ENCODE peak calls at places on chromosome 1, in six cellular contexts. Y is Peyer's patch, T is uterus, F is erythroblast, V is suprapubic skin, C is A549. Q is an unnamed sample.
A peak's percentile ranks its signal among the peaks of the same experiment; 100 is the strongest.

GRCh38 chr1:222928212-222928611 is 113.4 kb downstream of the DISP1 start:
- DNase-seq in T (no peak), C (no peak), Y (no peak), V (no peak), F (no peak), Q (no peak)

GRCh38 chr1:26277261-26277661 is 2.6 kb upstream of the SH3BGRL3 start:
- DNase-seq in Y (peak; percentile 63), C (no peak), V (no peak), T (no peak), F (no peak), Q (no peak)

GRCh38 chr1:150970818-150971582 is 3.6 kb downstream of the CERS2 start:
- DNase-seq in Y (peak; percentile 86), V (peak; percentile 90), C (no peak), T (peak; percentile 79), F (peak; percentile 26), Q (no peak)

GRCh38 chr1:26349196-26349885 is 4.6 kb downstream of the CRYBG2 start:
- DNase-seq in V (no peak), C (peak; percentile 33), Y (no peak), F (no peak), T (no peak), Q (peak; percentile 64)

GRCh38 chr1:110234691-110235090 is 24.6 kb downstream of the KCNC4 start:
- DNase-seq in F (peak; percentile 3), C (no peak), V (no peak), Y (no peak), T (no peak), Q (no peak)

GRCh38 chr1:233680000-233680399 is 66.1 kb downstream of the KCNK1 start:
- DNase-seq in T (no peak), C (no peak), F (no peak), V (no peak), Y (no peak), Q (no peak)

GRCh38 chr1:207248544-207249206 is 72.8 kb upstream of the CD55 start:
- DNase-seq in T (no peak), V (no peak), Y (no peak), C (no peak), F (no peak), Q (no peak)

GRCh38 chr1:228082975-228083870 is 715 bp downstream of the ARF1 start:
- DNase-seq in T (peak; percentile 62), V (no peak), C (no peak), Y (peak; percentile 76), F (peak; percentile 78), Q (no peak)

GRCh38 chr1:20727746-20728316 is 4.7 kb downstream of the SH2D5 start:
- DNase-seq in V (no peak), F (peak; percentile 30), Y (peak; percentile 52), C (no peak), T (no peak), Q (no peak)

GRCh38 chr1:176466514-176466913 is 3.5 kb downstream of the PAPPA2 start:
- DNase-seq in T (no peak), V (no peak), C (peak; percentile 19), F (peak; percentile 16), Y (no peak), Q (peak; percentile 3)

GRCh38 chr1:174397261-174397660 is 50.5 kb upstream of the GPR52 start:
- DNase-seq in F (no peak), Y (no peak), V (no peak), C (no peak), T (no peak), Q (no peak)

GRCh38 chr1:3219005-3219724 is 150.2 kb downstream of the PRDM16 start:
- DNase-seq in T (peak; percentile 41), Y (peak; percentile 69), F (no peak), C (peak; percentile 5), V (no peak), Q (no peak)

GRCh38 chr1:1980467-1981141 is 23.0 kb downstream of the CFAP74 start:
- DNase-seq in C (no peak), Y (no peak), F (no peak), T (no peak), V (no peak), Q (no peak)

DNA sequence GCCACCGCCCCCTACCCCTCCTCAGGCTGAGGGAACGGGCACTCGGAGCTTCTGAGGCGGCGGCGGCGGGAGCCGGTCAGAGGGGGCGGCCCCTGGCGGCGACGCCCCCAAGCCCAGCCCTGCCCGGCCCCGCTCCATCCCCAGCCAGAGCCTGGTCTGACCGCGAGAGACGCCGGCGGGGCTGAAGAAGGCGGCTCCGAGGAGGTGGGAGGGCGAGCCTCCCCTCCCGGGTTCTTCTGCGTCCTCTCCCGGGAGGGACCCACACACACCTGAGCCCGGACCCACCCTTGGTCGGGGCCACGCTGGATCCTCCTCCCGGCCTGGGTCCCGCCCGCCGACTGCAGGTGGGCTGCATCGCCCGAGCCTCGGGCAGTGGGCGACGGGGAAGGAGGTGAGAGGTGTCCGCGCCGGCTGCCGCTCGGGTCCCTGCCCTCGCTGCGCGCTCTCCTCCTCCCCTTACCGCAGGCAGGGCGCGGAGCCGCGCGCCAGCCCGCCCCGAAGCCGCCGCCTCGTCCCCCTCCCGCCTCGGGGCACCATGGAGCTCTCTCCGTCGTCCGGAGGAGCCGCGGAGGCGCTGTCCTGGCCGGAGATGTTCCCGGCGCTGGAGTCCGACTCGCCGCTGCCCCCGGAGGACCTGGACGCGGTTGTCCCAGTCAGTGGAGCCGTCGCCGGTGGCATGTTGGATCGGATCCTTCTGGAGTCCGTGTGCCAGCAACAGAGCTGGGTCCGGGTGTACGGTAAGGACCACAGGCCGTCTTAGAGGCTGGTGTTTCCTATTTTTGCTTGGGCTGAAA is at the start of gene RASAL2:
- DNase-seq in F (peak; percentile 78), T (peak; percentile 60), C (peak; percentile 82), Y (peak; percentile 82), V (peak; percentile 85), Q (peak; percentile 42)
- TF ChIP-seq POLR2A in F (no peak), T (peak; percentile 21), C (no peak), Y (peak; percentile 20), V (no peak), Q (no peak)

GRCh38 chr1:89523597-89524368 is 846 bp upstream of the LRRC8B start:
- DNase-seq in F (no peak), C (peak; percentile 18), V (no peak), Y (peak; percentile 45), T (peak; percentile 16), Q (no peak)

GRCh38 chr1:89527750-89528381 is 3.2 kb downstream of the LRRC8B start:
- DNase-seq in T (no peak), Y (no peak), F (no peak), C (no peak), V (no peak), Q (no peak)

GRCh38 chr1:89525169-89525855 is 683 bp downstream of the LRRC8B start:
- DNase-seq in Y (no peak), C (peak; percentile 41), T (no peak), F (peak; percentile 77), V (peak; percentile 79), Q (no peak)

GRCh38 chr1:89527256-89527655 is 2.6 kb downstream of the LRRC8B start:
- DNase-seq in F (no peak), V (no peak), T (no peak), C (no peak), Y (no peak), Q (no peak)

DNA sequence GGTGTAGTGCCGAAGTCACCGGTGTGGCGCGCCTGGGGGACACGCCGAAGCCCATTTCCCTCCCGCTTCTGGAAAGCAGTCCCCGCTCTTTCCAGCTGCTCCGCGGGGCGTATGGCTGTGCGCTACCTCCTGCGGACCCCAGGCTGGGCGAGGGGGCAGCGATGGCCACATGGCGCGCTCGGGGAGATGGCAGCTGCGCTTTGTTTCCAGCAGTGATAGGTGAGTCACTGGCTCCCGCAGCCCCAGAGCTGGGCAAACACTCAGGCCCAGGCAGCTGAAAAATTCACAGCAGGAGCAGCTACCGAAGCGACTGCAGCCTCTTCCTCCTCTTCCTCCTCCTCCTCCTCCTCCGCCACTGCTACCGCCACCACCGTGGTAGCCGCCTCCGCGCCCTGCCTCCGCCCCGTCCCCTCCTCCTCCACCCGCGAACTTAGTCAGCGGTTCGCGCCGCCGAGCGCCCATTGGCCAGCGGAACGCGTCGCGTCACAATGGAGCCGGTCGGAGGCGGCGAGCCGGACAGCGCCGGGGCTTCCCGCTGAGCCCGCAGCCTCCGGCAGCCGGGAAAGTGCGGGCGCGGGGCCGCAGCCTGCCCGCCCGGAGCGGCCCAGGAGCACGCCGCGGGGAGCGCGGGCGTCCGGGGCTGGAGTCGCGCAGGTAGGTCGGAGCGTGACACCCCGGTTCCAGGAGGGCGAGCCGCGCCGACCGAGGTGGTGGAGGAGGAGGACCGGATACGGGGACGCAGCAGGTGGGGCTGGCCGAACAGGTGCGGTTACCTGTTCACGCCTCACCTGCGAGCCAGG is at the start of gene LRRC8B:
- DNase-seq in Y (peak; percentile 96), T (peak; percentile 86), V (peak; percentile 95), F (peak; percentile 95), C (peak; percentile 67), Q (peak; percentile 73)
- TF ChIP-seq POLR2A in Y (peak; percentile 68), T (peak; percentile 90), V (no peak), F (peak; percentile 88), C (peak; percentile 84), Q (peak; percentile 60)

GRCh38 chr1:216766633-216767325 is 43.5 kb upstream of the ESRRG start:
- DNase-seq in V (no peak), F (peak; percentile 38), Y (no peak), T (no peak), C (no peak), Q (no peak)

GRCh38 chr1:216765346-216766300 is 42.4 kb upstream of the ESRRG start:
- DNase-seq in V (no peak), Y (no peak), F (no peak), T (no peak), C (no peak), Q (no peak)
- TF ChIP-seq POLR2A in V (no peak), Y (no peak), F (no peak), T (no peak), C (no peak), Q (no peak)

GRCh38 chr1:66925944-66926343 is 1.2 kb downstream of the MIER1 start:
- DNase-seq in F (peak; percentile 54), C (no peak), Y (no peak), T (no peak), V (no peak), Q (no peak)

GRCh38 chr1:66927528-66927927 is 2.7 kb downstream of the MIER1 start:
- DNase-seq in C (no peak), V (no peak), Y (no peak), F (peak; percentile 44), T (no peak), Q (no peak)

GRCh38 chr1:66925558-66925910 is 744 bp downstream of the MIER1 start:
- DNase-seq in F (no peak), V (no peak), C (no peak), T (no peak), Y (no peak), Q (no peak)

GRCh38 chr1:66929289-66929688 is 4.5 kb downstream of the MIER1 start:
- DNase-seq in C (no peak), V (no peak), T (no peak), Y (no peak), F (peak; percentile 59), Q (no peak)

DNA sequence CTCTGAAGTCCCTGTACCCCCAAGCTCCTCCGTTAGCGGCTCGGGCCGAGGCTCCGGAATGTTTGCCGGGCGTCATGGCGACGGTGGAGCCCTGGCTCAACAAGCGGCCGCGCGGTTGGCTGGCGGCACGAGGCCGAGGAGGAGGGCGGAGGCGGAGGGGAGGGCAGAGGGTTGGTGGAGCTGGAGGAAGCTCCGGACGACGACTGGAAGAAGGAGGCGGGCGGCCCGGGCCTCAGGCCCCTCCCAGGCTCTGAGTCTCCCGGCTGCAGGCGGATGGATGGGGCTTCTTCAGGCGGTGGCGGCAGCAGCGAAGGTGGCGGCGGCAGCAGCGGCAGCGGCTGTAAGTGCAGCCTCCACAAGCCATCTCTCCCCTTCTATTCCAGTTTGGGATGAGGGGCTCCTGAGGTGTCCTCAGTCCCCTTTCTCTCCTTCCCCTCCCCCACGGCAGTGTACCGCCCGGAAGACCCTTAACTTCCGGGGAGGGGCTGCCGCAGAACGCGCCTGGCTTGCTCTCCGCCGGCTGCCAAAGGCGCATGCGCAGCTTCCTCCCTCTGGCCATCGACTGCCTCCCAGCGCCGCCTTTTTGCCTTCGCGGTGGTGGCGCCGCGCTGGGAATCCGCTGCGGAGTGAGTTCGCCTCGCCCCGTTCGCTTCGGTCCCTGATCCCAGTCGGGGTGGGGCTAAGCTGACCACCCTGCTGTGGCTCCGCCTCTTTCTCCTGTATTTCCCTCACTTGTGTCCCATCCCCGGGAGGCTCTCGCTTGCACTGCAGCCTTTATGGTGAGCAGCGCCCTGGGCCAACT is at the start of the genes DNAI4 and MIER1:
- DNase-seq in Y (peak; percentile 99), C (peak; percentile 89), V (peak; percentile 99), F (peak; percentile 99), T (peak; percentile 98), Q (peak; percentile 91)
- TF ChIP-seq POLR2A in Y (peak; percentile 37), C (peak; percentile 54), V (no peak), F (peak; percentile 92), T (peak; percentile 64), Q (peak; percentile 61)